ENCODE peak calls at places on chromosomes 7 and 10, in six cellular contexts. X, R, O, Y, E and P are unnamed samples.

GRCh38 chr7:94436700-94437099 is 42.0 kb downstream of the COL1A2 start:
- ATAC-seq in Y (no peak), X (no peak), E (no peak), R (no peak), O (no peak), P (no peak)

GRCh38 chr10:132115736-132116135 is 50.0 kb downstream of the JAKMIP3 start:
- ATAC-seq in R (no peak), O (no peak), E (no peak), Y (no peak), X (no peak), P (no peak)

GRCh38 chr10:24908793-24909423 is 43.5 kb downstream of the PRTFDC1 start:
- ATAC-seq in O (peak; percentile 65), Y (no peak), R (peak; percentile 67), E (peak; percentile 92), X (peak; percentile 92), P (no peak)

GRCh38 chr10:5583525-5584175 is 58.9 kb downstream of the CALML3 start:
- ATAC-seq in X (no peak), E (no peak), R (peak; percentile 25), O (peak; percentile 73), Y (peak; percentile 11), P (peak; percentile 56)

GRCh38 chr10:91367127-91367531 is 43.0 kb upstream of the HECTD2 start:
- ATAC-seq in X (no peak), Y (no peak), R (no peak), E (no peak), O (no peak), P (no peak)

GRCh38 chr10:120927352-120927751 is 76.2 kb downstream of the WDR11 start:
- ATAC-seq in O (no peak), X (peak; percentile 32), R (no peak), Y (no peak), E (no peak), P (no peak)

GRCh38 chr7:18503068-18503859 is 7.7 kb downstream of the HDAC9 start:
- ATAC-seq in O (no peak), Y (no peak), R (no peak), E (no peak), X (no peak), P (no peak)

GRCh38 chr7:21221130-21221529 is 206.8 kb upstream of the SP4 start:
- ATAC-seq in E (no peak), Y (no peak), R (no peak), X (no peak), O (no peak), P (no peak)

GRCh38 chr7:44473295-44473694 is 17.2 kb downstream of the NUDCD3 start:
- ATAC-seq in O (no peak), E (peak; percentile 62), R (no peak), Y (peak; percentile 95), X (no peak), P (no peak)

GRCh38 chr7:50728184-50728583 is 54.5 kb downstream of the GRB10 start:
- ATAC-seq in O (no peak), Y (no peak), E (no peak), R (peak; percentile 52), X (no peak), P (peak; percentile 50)

GRCh38 chr7:4700577-4701235 is 18.6 kb downstream of the FOXK1 start:
- ATAC-seq in R (peak; percentile 60), O (no peak), E (peak; percentile 73), X (peak; percentile 62), Y (peak; percentile 83), P (peak; percentile 68)

GRCh38 chr7:47622946-47623640 is 41.2 kb upstream of the TNS3 start:
- ATAC-seq in R (peak; percentile 71), Y (peak; percentile 93), E (no peak), O (no peak), X (peak; percentile 60), P (peak; percentile 80)

GRCh38 chr10:3869036-3869435 is 84.0 kb upstream of the KLF6 start:
- ATAC-seq in X (no peak), O (peak; percentile 42), E (peak; percentile 32), R (peak; percentile 58), Y (peak; percentile 60), P (no peak)

GRCh38 chr7:50685445-50686070 is 97.1 kb downstream of the GRB10 start:
- ATAC-seq in E (no peak), R (no peak), O (no peak), X (no peak), Y (no peak), P (peak; percentile 63)

GRCh38 chr7:131040467-131040932 is 287.2 kb upstream of the MKLN1 start:
- ATAC-seq in X (peak; percentile 83), O (peak; percentile 83), R (peak; percentile 86), Y (peak; percentile 75), E (peak; percentile 95), P (peak; percentile 41)

DNA sequence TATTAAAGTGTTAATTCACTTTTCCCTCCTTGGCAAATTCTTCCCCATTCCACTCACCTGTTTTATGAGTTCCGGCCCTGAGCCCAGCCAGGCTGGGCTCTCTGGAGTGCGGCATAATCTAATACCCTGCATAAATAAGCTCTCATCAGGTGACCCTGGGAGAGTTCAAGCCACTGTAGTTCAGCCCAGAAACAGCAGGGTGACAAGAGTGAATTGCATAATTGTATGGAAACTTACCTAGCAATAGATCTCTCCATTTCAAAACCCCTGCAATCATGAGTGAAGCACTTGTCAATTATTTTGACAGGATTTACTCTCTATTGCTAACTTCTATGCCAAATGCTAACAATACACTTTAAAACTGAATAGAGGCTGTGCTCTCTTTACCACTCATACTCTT is 94.7 kb downstream of the OSBPL3 start:
- ATAC-seq in R (no peak), O (no peak), X (no peak), Y (peak; percentile 79), E (peak; percentile 45), P (no peak)
- TF ChIP-seq EP300 in R (no peak), O (no peak), X (no peak), Y (no peak), E (no peak), P (no peak)

GRCh38 chr7:157579425-157579824 is 242.6 kb downstream of the DNAJB6 start:
- ATAC-seq in O (no peak), X (no peak), R (no peak), E (no peak), Y (no peak), P (no peak)

GRCh38 chr7:157577061-157577460 is 240.3 kb downstream of the DNAJB6 start:
- ATAC-seq in O (no peak), X (no peak), E (no peak), R (no peak), Y (no peak), P (no peak)

GRCh38 chr7:157576415-157576814 is 239.6 kb downstream of the DNAJB6 start:
- ATAC-seq in Y (no peak), E (peak; percentile 59), O (no peak), R (peak; percentile 28), X (no peak), P (no peak)

GRCh38 chr7:157575777-157576176 is 239.0 kb downstream of the DNAJB6 start:
- ATAC-seq in O (no peak), X (no peak), R (no peak), Y (no peak), E (no peak), P (no peak)

GRCh38 chr7:157577796-157578339 is 241.1 kb downstream of the DNAJB6 start:
- ATAC-seq in O (no peak), R (no peak), Y (no peak), E (peak; percentile 58), X (no peak), P (no peak)
- H3K9me3 ChIP-seq in O (no peaks in the 10 kb centered on the region), R (no peaks in the 10 kb centered on the region), Y (no peaks in the 10 kb centered on the region), E (no peaks in the 10 kb centered on the region), X (no peaks in the 10 kb centered on the region), P (no peaks in the 10 kb centered on the region)

DNA sequence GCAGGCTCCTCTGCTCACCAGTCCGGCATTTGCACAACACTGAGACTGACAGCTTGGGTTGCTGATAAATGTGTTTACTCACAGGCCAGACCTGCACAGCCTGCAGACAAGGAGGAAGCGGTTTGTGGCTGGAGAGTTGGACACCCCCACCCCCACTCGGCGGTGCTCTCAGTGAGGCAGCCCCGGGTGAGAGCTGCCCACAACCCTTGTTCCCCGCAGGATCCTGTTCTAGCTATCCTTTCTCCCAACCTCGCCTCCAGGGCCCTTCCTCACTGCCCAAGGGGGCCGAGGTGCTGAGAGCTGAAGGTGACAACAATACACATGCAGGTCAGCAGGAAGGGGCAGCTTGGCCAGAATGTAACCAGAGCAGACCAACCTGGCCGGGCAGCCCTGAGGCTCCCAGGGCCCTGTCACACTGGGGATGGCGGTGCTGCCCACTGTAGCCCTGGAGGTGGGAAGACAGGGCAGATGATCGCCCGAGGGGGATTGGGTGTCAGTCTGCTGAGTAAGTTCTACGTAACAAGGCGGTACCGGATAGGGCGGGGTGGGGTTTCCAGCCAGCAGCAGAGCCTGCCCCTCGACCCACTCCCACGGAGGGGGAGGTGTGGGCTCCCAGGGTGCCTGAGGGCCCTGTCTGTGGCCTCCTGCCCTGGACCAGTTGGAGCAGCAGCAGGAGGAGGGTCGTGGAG is 2.1 kb upstream of the ADAM8 start:
- ATAC-seq in O (peak; percentile 29), Y (peak; percentile 76), R (peak; percentile 51), X (peak; percentile 1), E (peak; percentile 86), P (peak; percentile 27)
- H3K4me3 ChIP-seq in O (no peak overlapping the region), Y (no peak overlapping the region), R (no peak overlapping the region), X (no peak overlapping the region), E (no peak overlapping the region), P (no peak overlapping the region)

GRCh38 chr10:110629680-110630191 is 14.4 kb upstream of the RBM20 start:
- ATAC-seq in R (no peak), O (no peak), Y (peak; percentile 47), E (no peak), X (peak; percentile 81), P (peak; percentile 81)
- TF ChIP-seq EP300 in R (no peak), O (no peak), Y (no peak), E (no peak), X (peak; percentile 15), P (no peak)

GRCh38 chr7:111796671-111797070 is 234.4 kb upstream of the IMMP2L start:
- ATAC-seq in O (no peak), E (no peak), R (no peak), X (no peak), Y (no peak), P (no peak)
- H3K9me3 ChIP-seq in O (peaks cover 10% of the 10 kb centered on the region), E (peaks cover 3% of the 10 kb centered on the region), R (peaks cover 50% of the 10 kb centered on the region), X (peaks cover 16% of the 10 kb centered on the region), Y (peaks cover 42% of the 10 kb centered on the region), P (no peaks in the 10 kb centered on the region)